ENCODE peak calls at places on chromosomes 11 and 22, in six cellular contexts. C, M, Y, Q, H and N are unnamed samples.

GRCh38 chr22:23251445-23252093 is 71.3 kb downstream of the BCR start:
- DNase-seq in H (no peak), Y (peak), M (no peak), C (no peak), Q (peak), N (no peak)

GRCh38 chr22:47030881-47031627 is 268.6 kb downstream of the TBC1D22A start:
- DNase-seq in H (peak), C (no peak), Q (peak), M (no peak), Y (no peak), N (no peak)

GRCh38 chr22:44364750-44365118 is 52.0 kb upstream of the SHISAL1 start:
- DNase-seq in Y (no peak), H (peak), C (no peak), Q (no peak), M (no peak), N (no peak)

GRCh38 chr11:6203327-6203726 is 2.0 kb upstream of the C11orf42 start:
- DNase-seq in M (no peak), H (no peak), Y (no peak), C (no peak), Q (no peak), N (no peak)

GRCh38 chr11:32864555-32864954 is 28.1 kb upstream of the QSER1 start:
- DNase-seq in Q (no peak), C (no peak), H (no peak), Y (no peak), M (no peak), N (no peak)

GRCh38 chr22:46561435-46561905 is 24.1 kb upstream of the CELSR1 start:
- DNase-seq in H (no peak), M (no peak), Q (peak), Y (no peak), C (no peak), N (no peak)

GRCh38 chr11:93117578-93117964 is 80.2 kb downstream of the SLC36A4 start:
- DNase-seq in C (no peak), Q (no peak), Y (no peak), M (no peak), H (no peak), N (no peak)

GRCh38 chr22:17724678-17725464 is 49.4 kb downstream of the BID start:
- DNase-seq in H (no peak), Q (no peak), Y (no peak), M (no peak), C (no peak), N (no peak)

GRCh38 chr11:123654566-123655081 is at the start of gene SCN3B:
- DNase-seq in C (peak), H (peak), M (peak), Y (peak), Q (peak), N (peak)

GRCh38 chr22:29872145-29872893 is 10.7 kb upstream of the MTMR3 start:
- DNase-seq in H (no peak), Y (no peak), Q (no peak), C (no peak), M (peak), N (no peak)

GRCh38 chr11:15493921-15494630 is 379.4 kb downstream of the INSC start:
- DNase-seq in H (no peak), C (no peak), Q (no peak), M (no peak), Y (peak), N (no peak)

GRCh38 chr22:43275545-43275981 is 67.6 kb downstream of the SCUBE1 start:
- DNase-seq in C (no peak), Y (peak), Q (peak), H (no peak), M (no peak), N (no peak)

GRCh38 chr22:50437511-50438304 is 37.1 kb downstream of the SBF1 start:
- DNase-seq in Q (no peak), M (no peak), Y (no peak), H (peak), C (no peak), N (no peak)

GRCh38 chr22:29765905-29766631 is 739 bp downstream of the ZMAT5 start:
- DNase-seq in Y (no peak), M (no peak), Q (no peak), C (no peak), H (no peak), N (peak)

GRCh38 chr22:36816338-36816634 is 549 bp downstream of the PVALB start:
- DNase-seq in M (no peak), C (no peak), Y (no peak), H (no peak), Q (no peak), N (no peak)

GRCh38 chr11:126842038-126842437 is 158.5 kb downstream of the KIRREL3 start:
- DNase-seq in C (peak), Q (no peak), Y (no peak), H (no peak), M (no peak), N (no peak)

GRCh38 chr11:126739499-126740145 is 260.9 kb downstream of the KIRREL3 start:
- DNase-seq in Q (no peak), H (no peak), Y (no peak), M (no peak), C (no peak), N (no peak)

GRCh38 chr11:13110929-13111812 is 102.1 kb downstream of the RASSF10 start:
- DNase-seq in Y (no peak), H (no peak), Q (peak), M (no peak), C (no peak), N (no peak)

GRCh38 chr11:70164705-70165104 is 38.4 kb upstream of the FADD start:
- DNase-seq in M (no peak), C (no peak), Y (no peak), H (no peak), Q (no peak), N (no peak)

GRCh38 chr22:32880906-32881596 is 79.5 kb downstream of the TIMP3 start:
- DNase-seq in H (peak), Y (peak), Q (peak), M (peak), C (no peak), N (no peak)

GRCh38 chr22:29154364-29155048 is 51.2 kb upstream of the EMID1 start:
- DNase-seq in C (peak), Q (peak), M (peak), Y (peak), H (peak), N (peak)

GRCh38 chr11:78231962-78232459 is 43.3 kb downstream of the USP35 start:
- DNase-seq in M (no peak), C (no peak), Q (peak), Y (no peak), H (no peak), N (no peak)

GRCh38 chr22:32142600-32142999 is 16.5 kb downstream of the C22orf42 start:
- DNase-seq in H (no peak), C (no peak), Q (no peak), M (no peak), Y (no peak), N (no peak)

GRCh38 chr11:86511086-86511551 is 136.4 kb downstream of the CCDC81 start:
- DNase-seq in H (no peak), M (no peak), Y (no peak), C (no peak), Q (peak), N (no peak)

GRCh38 chr11:109132539-109132938 is 289.5 kb upstream of the C11orf87 start:
- DNase-seq in Q (no peak), Y (no peak), M (no peak), C (no peak), H (no peak), N (no peak)

GRCh38 chr11:119912214-119912613 is 183.2 kb upstream of the NECTIN1 start:
- DNase-seq in Y (no peak), Q (no peak), M (no peak), H (no peak), C (no peak), N (no peak)

GRCh38 chr11:45815747-45816146 is 10.8 kb downstream of the SLC35C1 start:
- DNase-seq in C (no peak), Q (peak), H (no peak), Y (no peak), M (no peak), N (no peak)

GRCh38 chr11:114269498-114269897 is 26.7 kb upstream of the NNMT start:
- DNase-seq in H (no peak), M (no peak), C (no peak), Y (no peak), Q (no peak), N (no peak)

GRCh38 chr11:130600616-130601015 is 152.2 kb downstream of the ADAMTS15 start:
- DNase-seq in Y (no peak), H (no peak), M (no peak), Q (no peak), C (no peak), N (no peak)

GRCh38 chr22:24410110-24410856 is 17.1 kb upstream of the ADORA2A start:
- DNase-seq in Y (no peak), H (no peak), Q (peak), C (no peak), M (no peak), N (no peak)

GRCh38 chr11:4123218-4123617 is 28.6 kb downstream of the RRM1 start:
- DNase-seq in C (no peak), H (no peak), M (no peak), Q (no peak), Y (no peak), N (no peak)

GRCh38 chr11:134235399-134235798 is 10.9 kb downstream of the VPS26B start:
- DNase-seq in C (no peak), Y (no peak), Q (no peak), H (no peak), M (no peak), N (no peak)

GRCh38 chr11:126135182-126136176 is 72.8 kb upstream of the CDON start:
- DNase-seq in H (peak), C (no peak), Q (no peak), Y (no peak), M (no peak), N (no peak)

GRCh38 chr11:46144741-46145140 is 23.5 kb upstream of the PHF21A start:
- DNase-seq in Q (no peak), M (no peak), Y (no peak), H (no peak), C (no peak), N (no peak)

GRCh38 chr11:33674035-33674814 is 26.4 kb downstream of the C11orf91 start:
- DNase-seq in Y (no peak), M (no peak), H (no peak), C (peak), Q (peak), N (no peak)

GRCh38 chr11:74371269-74372039 is 26.8 kb downstream of the PGM2L1 start:
- DNase-seq in C (peak), Y (no peak), H (no peak), M (no peak), Q (peak), N (no peak)

GRCh38 chr22:45481661-45482060 is 21.0 kb upstream of the FBLN1 start:
- DNase-seq in C (no peak), M (no peak), H (peak), Y (no peak), Q (no peak), N (no peak)

GRCh38 chr11:16382638-16383380 is 26.5 kb upstream of the SOX6 start:
- DNase-seq in Q (no peak), H (no peak), C (no peak), M (no peak), Y (no peak), N (no peak)

GRCh38 chr22:42145175-42145574 is 14.6 kb upstream of the CYP2D6 start:
- DNase-seq in C (no peak), Q (no peak), H (no peak), M (no peak), Y (no peak), N (no peak)

GRCh38 chr11:95788921-95789505 is 569 bp downstream of the FAM76B start:
- DNase-seq in M (peak), H (no peak), Y (peak), Q (peak), C (peak), N (peak)
- TF ChIP-seq CTCF in M (peak), H (no peak), Y (no peak), Q (peak), C (peak), N (peak)

GRCh38 chr11:17635551-17635938 is 83.8 kb upstream of the MYOD1 start:
- DNase-seq in M (no peak), C (no peak), Q (no peak), H (no peak), Y (no peak), N (no peak)
- TF ChIP-seq CTCF in M (no peak), C (no peak), Q (no peak), H (no peak), Y (no peak), N (no peak)

GRCh38 chr11:20611445-20611844 is 12.0 kb downstream of the SLC6A5 start:
- DNase-seq in H (no peak), Q (no peak), M (no peak), C (no peak), Y (no peak), N (no peak)

GRCh38 chr11:20610825-20611224 is 11.4 kb downstream of the SLC6A5 start:
- DNase-seq in H (no peak), Y (no peak), M (no peak), C (no peak), Q (no peak), N (no peak)

GRCh38 chr11:20608938-20609337 is 9.5 kb downstream of the SLC6A5 start:
- DNase-seq in M (no peak), H (no peak), C (no peak), Y (no peak), Q (no peak), N (no peak)

GRCh38 chr11:20611892-20612291 is 12.5 kb downstream of the SLC6A5 start:
- DNase-seq in C (no peak), Q (no peak), M (no peak), Y (no peak), H (no peak), N (no peak)

GRCh38 chr11:20609727-20610707 is 10.6 kb downstream of the SLC6A5 start:
- DNase-seq in Q (peak), Y (peak), C (peak), H (peak), M (peak), N (peak)
- TF ChIP-seq CTCF in Q (peak), Y (peak), C (peak), H (peak), M (peak), N (peak)

GRCh38 chr22:41099036-41099435 is 6.6 kb downstream of the EP300 start:
- DNase-seq in M (no peak), Y (no peak), Q (no peak), H (no peak), C (no peak), N (no peak)
- TF ChIP-seq CTCF in M (no peak), Y (no peak), Q (no peak), H (no peak), C (no peak), N (no peak)

DNA sequence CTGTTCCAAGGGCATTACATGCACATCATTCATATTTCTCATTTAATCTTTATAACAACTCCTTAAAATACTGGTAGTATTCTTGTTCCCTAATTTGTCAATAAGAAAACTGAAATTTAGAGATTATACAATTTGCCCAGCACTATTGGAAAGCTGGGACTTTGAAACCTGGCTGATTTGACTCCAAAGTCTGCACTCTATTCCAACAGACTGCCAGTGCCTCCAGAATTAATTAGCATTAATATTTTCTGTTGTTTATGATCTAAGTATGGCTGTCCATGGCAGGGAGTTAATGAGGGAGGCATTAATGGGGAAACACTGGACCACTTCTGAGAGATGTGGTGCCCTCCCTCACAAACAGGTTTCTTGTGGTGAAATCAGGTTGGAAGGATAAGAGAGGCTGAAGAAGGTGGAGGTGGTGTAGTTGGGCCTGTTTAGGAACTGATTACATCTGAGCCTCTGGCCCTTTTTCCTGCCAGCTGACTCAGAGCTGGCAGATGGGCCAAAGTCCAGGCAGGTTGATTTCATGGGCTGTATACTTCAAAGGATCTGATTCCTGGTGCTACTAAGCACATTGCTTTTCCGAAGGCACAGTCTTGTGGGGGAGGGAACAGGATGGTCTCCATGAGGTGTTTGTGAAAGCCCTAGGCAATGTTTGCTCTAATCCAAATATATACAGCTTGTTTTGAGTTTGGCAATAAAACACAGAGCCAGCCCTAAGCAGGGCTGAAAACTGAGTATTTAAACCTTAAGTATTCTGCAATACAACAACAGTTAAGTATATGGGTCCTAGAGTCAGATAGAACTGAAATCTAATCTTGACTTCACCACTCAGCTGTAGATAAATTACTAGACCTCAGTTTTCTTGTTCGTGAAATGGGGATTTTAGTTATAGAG is 21.0 kb upstream of the RAB30 start:
- DNase-seq in Q (no peak), H (no peak), M (peak), C (no peak), Y (peak), N (no peak)
- TF ChIP-seq CTCF in Q (no peak), H (no peak), M (no peak), C (no peak), Y (no peak), N (no peak)